ENCODE peak calls at places on chromosomes 4 and X, in nine cellular contexts. One of them, this sample, is unnamed.

GRCh38 chr4:114813961-114814360 is 215.4 kb downstream of the UGT8 start:
- DNase-seq in uterus: no peak
- DNase-seq in adrenal gland: no peak
- DNase-seq in transverse colon: no peak
- DNase-seq in IMR-90: no peak
- DNase-seq in lower leg skin: no peak
- DNase-seq in ovary: no peak
- DNase-seq in A549: no peak
- DNase-seq in tibial nerve: no peak
- DNase-seq in this sample: no peak

GRCh38 chr4:174277433-174277832 is 6.0 kb downstream of the FBXO8 start:
- DNase-seq in lower leg skin: no peak
- DNase-seq in A549: no peak
- DNase-seq in uterus: no peak
- DNase-seq in IMR-90: no peak
- DNase-seq in tibial nerve: no peak
- DNase-seq in transverse colon: no peak
- DNase-seq in adrenal gland: no peak
- DNase-seq in ovary: no peak
- DNase-seq in this sample: no peak

GRCh38 chrX:154918060-154918483 is 31.9 kb downstream of the F8A1 start:
- DNase-seq in transverse colon: peak
- DNase-seq in adrenal gland: peak
- DNase-seq in lower leg skin: peak
- DNase-seq in ovary: peak
- DNase-seq in IMR-90: peak
- DNase-seq in A549: peak
- DNase-seq in tibial nerve: peak
- DNase-seq in uterus: peak
- DNase-seq in this sample: peak

GRCh38 chrX:50211510-50211909 is 6.9 kb downstream of the CCNB3 start:
- DNase-seq in lower leg skin: no peak
- DNase-seq in uterus: no peak
- DNase-seq in transverse colon: no peak
- DNase-seq in adrenal gland: no peak
- DNase-seq in ovary: no peak
- DNase-seq in IMR-90: peak
- DNase-seq in A549: peak
- DNase-seq in tibial nerve: no peak
- DNase-seq in this sample: no peak

GRCh38 chr4:101304916-101305315 is 42.4 kb downstream of the PPP3CA start:
- DNase-seq in IMR-90: peak
- DNase-seq in tibial nerve: no peak
- DNase-seq in ovary: no peak
- DNase-seq in lower leg skin: no peak
- DNase-seq in uterus: no peak
- DNase-seq in adrenal gland: no peak
- DNase-seq in A549: no peak
- DNase-seq in transverse colon: no peak
- DNase-seq in this sample: no peak

GRCh38 chrX:130975947-130976346 is 72.9 kb upstream of the ENOX2 start:
- DNase-seq in A549: peak
- DNase-seq in ovary: no peak
- DNase-seq in IMR-90: peak
- DNase-seq in uterus: no peak
- DNase-seq in tibial nerve: peak
- DNase-seq in lower leg skin: peak
- DNase-seq in transverse colon: peak
- DNase-seq in adrenal gland: peak
- DNase-seq in this sample: no peak

GRCh38 chr4:153141238-153141637 is 63.0 kb upstream of the TRIM2 start:
- DNase-seq in A549: no peak
- DNase-seq in lower leg skin: no peak
- DNase-seq in ovary: no peak
- DNase-seq in tibial nerve: no peak
- DNase-seq in adrenal gland: no peak
- DNase-seq in IMR-90: no peak
- DNase-seq in transverse colon: no peak
- DNase-seq in uterus: no peak
- DNase-seq in this sample: no peak

GRCh38 chr4:129403848-129404247 is 307.9 kb downstream of the C4orf33 start:
- DNase-seq in IMR-90: no peak
- DNase-seq in A549: no peak
- DNase-seq in tibial nerve: no peak
- DNase-seq in adrenal gland: no peak
- DNase-seq in uterus: no peak
- DNase-seq in ovary: no peak
- DNase-seq in transverse colon: no peak
- DNase-seq in lower leg skin: no peak
- DNase-seq in this sample: no peak

GRCh38 chr4:166777760-166778159 is 456.5 kb downstream of the SPOCK3 start:
- DNase-seq in tibial nerve: no peak
- DNase-seq in uterus: no peak
- DNase-seq in transverse colon: no peak
- DNase-seq in lower leg skin: no peak
- DNase-seq in IMR-90: no peak
- DNase-seq in adrenal gland: no peak
- DNase-seq in ovary: no peak
- DNase-seq in A549: no peak
- DNase-seq in this sample: no peak

GRCh38 chrX:13194291-13195103 is 125.4 kb downstream of the ATXN3L start:
- DNase-seq in lower leg skin: peak
- DNase-seq in ovary: no peak
- DNase-seq in A549: peak
- DNase-seq in adrenal gland: peak
- DNase-seq in tibial nerve: no peak
- DNase-seq in IMR-90: no peak
- DNase-seq in transverse colon: no peak
- DNase-seq in uterus: no peak
- DNase-seq in this sample: no peak

GRCh38 chr4:168634276-168634802 is 137.5 kb downstream of the PALLD start:
- DNase-seq in uterus: peak
- DNase-seq in A549: no peak
- DNase-seq in adrenal gland: no peak
- DNase-seq in ovary: no peak
- DNase-seq in lower leg skin: no peak
- DNase-seq in IMR-90: peak
- DNase-seq in transverse colon: no peak
- DNase-seq in tibial nerve: no peak
- DNase-seq in this sample: no peak

GRCh38 chr4:53015681-53016080 is 153.6 kb downstream of the RASL11B start:
- DNase-seq in A549: peak
- DNase-seq in tibial nerve: peak
- DNase-seq in adrenal gland: peak
- DNase-seq in ovary: peak
- DNase-seq in uterus: peak
- DNase-seq in transverse colon: peak
- DNase-seq in IMR-90: peak
- DNase-seq in lower leg skin: no peak
- DNase-seq in this sample: no peak

GRCh38 chr4:41539711-41540110 is 1.8 kb downstream of the LIMCH1 start:
- DNase-seq in uterus: no peak
- DNase-seq in ovary: no peak
- DNase-seq in transverse colon: no peak
- DNase-seq in IMR-90: no peak
- DNase-seq in A549: no peak
- DNase-seq in tibial nerve: no peak
- DNase-seq in adrenal gland: no peak
- DNase-seq in lower leg skin: no peak
- DNase-seq in this sample: no peak
- H3K4me3 ChIP-seq in uterus: no peak
- H3K4me3 ChIP-seq in ovary: no peak
- H3K4me3 ChIP-seq in transverse colon: no peak
- H3K4me3 ChIP-seq in IMR-90: no peak
- H3K4me3 ChIP-seq in A549: peak
- H3K4me3 ChIP-seq in tibial nerve: no peak
- H3K4me3 ChIP-seq in adrenal gland: no peak
- H3K4me3 ChIP-seq in lower leg skin: no peak
- H3K4me3 ChIP-seq in this sample: no peak

GRCh38 chr4:91598696-91599095 is 705.1 kb upstream of the GRID2 start:
- DNase-seq in adrenal gland: no peak
- DNase-seq in IMR-90: no peak
- DNase-seq in uterus: no peak
- DNase-seq in tibial nerve: no peak
- DNase-seq in A549: no peak
- DNase-seq in ovary: no peak
- DNase-seq in transverse colon: no peak
- DNase-seq in lower leg skin: no peak
- DNase-seq in this sample: no peak

GRCh38 chr4:91596683-91597082 is 707.1 kb upstream of the GRID2 start:
- DNase-seq in tibial nerve: no peak
- DNase-seq in A549: no peak
- DNase-seq in transverse colon: no peak
- DNase-seq in uterus: no peak
- DNase-seq in adrenal gland: no peak
- DNase-seq in ovary: no peak
- DNase-seq in lower leg skin: no peak
- DNase-seq in IMR-90: no peak
- DNase-seq in this sample: no peak

DNA sequence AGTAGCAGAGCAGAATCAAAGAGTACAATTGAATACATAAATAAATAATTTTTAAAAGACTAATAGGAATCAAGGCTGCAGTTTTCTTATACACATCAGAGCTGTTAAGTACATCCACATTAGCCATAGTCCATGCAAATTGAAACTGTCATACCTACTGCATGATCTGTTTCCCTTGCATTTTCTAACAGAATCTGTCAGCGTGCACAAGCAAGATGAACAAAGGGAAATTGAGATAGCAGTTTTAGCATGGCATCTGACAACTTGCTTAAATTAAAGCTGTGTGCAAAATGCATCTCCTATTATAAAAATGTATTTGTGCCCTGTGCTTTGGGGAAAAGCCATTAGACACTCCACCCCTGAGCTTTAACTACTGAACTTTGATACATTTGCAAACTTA is 703.5 kb upstream of the GRID2 start:
- DNase-seq in ovary: no peak
- DNase-seq in tibial nerve: no peak
- DNase-seq in lower leg skin: no peak
- DNase-seq in transverse colon: no peak
- DNase-seq in IMR-90: no peak
- DNase-seq in uterus: no peak
- DNase-seq in A549: no peak
- DNase-seq in adrenal gland: no peak
- DNase-seq in this sample: no peak
- TF ChIP-seq POLR2A in ovary: no peak
- TF ChIP-seq POLR2A in tibial nerve: no peak
- TF ChIP-seq POLR2A in lower leg skin: no peak
- TF ChIP-seq POLR2A in transverse colon: no peak
- TF ChIP-seq POLR2A in IMR-90: no peak
- TF ChIP-seq POLR2A in uterus: no peak
- TF ChIP-seq POLR2A in A549: no peak
- TF ChIP-seq POLR2A in adrenal gland: no peak
- TF ChIP-seq POLR2A in this sample: no peak

GRCh38 chr4:113292371-113293042 is 243.1 kb downstream of the ANK2 start:
- DNase-seq in tibial nerve: no peak
- DNase-seq in ovary: peak
- DNase-seq in transverse colon: peak
- DNase-seq in adrenal gland: no peak
- DNase-seq in IMR-90: peak
- DNase-seq in uterus: peak
- DNase-seq in lower leg skin: no peak
- DNase-seq in A549: no peak
- DNase-seq in this sample: peak
- H3K4me3 ChIP-seq in tibial nerve: peak
- H3K4me3 ChIP-seq in ovary: no peak
- H3K4me3 ChIP-seq in transverse colon: no peak
- H3K4me3 ChIP-seq in adrenal gland: no peak
- H3K4me3 ChIP-seq in IMR-90: no peak
- H3K4me3 ChIP-seq in uterus: peak
- H3K4me3 ChIP-seq in lower leg skin: no peak
- H3K4me3 ChIP-seq in A549: no peak
- H3K4me3 ChIP-seq in this sample: no peak

GRCh38 chr4:124712417-124713212 is at the start of gene ANKRD50:
- DNase-seq in transverse colon: peak
- DNase-seq in tibial nerve: peak
- DNase-seq in A549: peak
- DNase-seq in IMR-90: peak
- DNase-seq in lower leg skin: peak
- DNase-seq in adrenal gland: peak
- DNase-seq in ovary: peak
- DNase-seq in uterus: peak
- DNase-seq in this sample: peak
- TF ChIP-seq POLR2A in transverse colon: peak
- TF ChIP-seq POLR2A in tibial nerve: peak
- TF ChIP-seq POLR2A in A549: peak
- TF ChIP-seq POLR2A in IMR-90: peak
- TF ChIP-seq POLR2A in lower leg skin: no peak
- TF ChIP-seq POLR2A in adrenal gland: peak
- TF ChIP-seq POLR2A in ovary: peak
- TF ChIP-seq POLR2A in uterus: peak
- TF ChIP-seq POLR2A in this sample: no peak

GRCh38 chrX:9340619-9341304 is 124.1 kb upstream of the TBL1X start:
- DNase-seq in lower leg skin: peak
- DNase-seq in tibial nerve: peak
- DNase-seq in uterus: peak
- DNase-seq in transverse colon: peak
- DNase-seq in IMR-90: peak
- DNase-seq in A549: no peak
- DNase-seq in adrenal gland: peak
- DNase-seq in ovary: peak
- DNase-seq in this sample: no peak
- H3K4me3 ChIP-seq in lower leg skin: no peak
- H3K4me3 ChIP-seq in tibial nerve: peak
- H3K4me3 ChIP-seq in uterus: no peak
- H3K4me3 ChIP-seq in transverse colon: no peak
- H3K4me3 ChIP-seq in IMR-90: no peak
- H3K4me3 ChIP-seq in A549: no peak
- H3K4me3 ChIP-seq in adrenal gland: no peak
- H3K4me3 ChIP-seq in ovary: no peak
- H3K4me3 ChIP-seq in this sample: peak